ENCODE peak calls at places on chromosomes 1 and 21, in seven cellular contexts. U, G, V, N, L, B and O are unnamed samples.

GRCh38 chr21:29261555-29262540 is 36.9 kb upstream of the BACH1 start:
- DNase-seq in U (no peak), G (no peak), V (no peak), N (no peak), L (no peak), B (no peak), O (no peak)

GRCh38 chr1:117575586-117576225 is 30.1 kb upstream of the TENT5C start:
- DNase-seq in U (no peak), G (no peak), V (no peak), N (no peak), L (no peak), B (no peak), O (no peak)

GRCh38 chr1:35568975-35569395 is 4.1 kb upstream of the TFAP2E start:
- DNase-seq in U (peak; percentile 70), G (peak; percentile 47), V (peak; percentile 40), N (peak; percentile 65), L (peak; percentile 79), B (peak; percentile 74), O (no peak)

GRCh38 chr1:223147409-223147808 is 4.4 kb upstream of the TLR5 start:
- DNase-seq in U (no peak), G (no peak), V (no peak), N (no peak), L (no peak), B (no peak), O (no peak)

GRCh38 chr1:66393586-66394334 is 140.2 kb upstream of the SGIP1 start:
- DNase-seq in U (peak; percentile 39), G (no peak), V (no peak), N (peak; percentile 96), L (no peak), B (no peak), O (no peak)

GRCh38 chr1:28737245-28738137 is 751 bp downstream of the YTHDF2 start:
- DNase-seq in U (peak; percentile 58), G (peak; percentile 17), V (peak; percentile 54), N (peak; percentile 37), L (peak; percentile 65), B (peak; percentile 72), O (no peak)

GRCh38 chr21:26624983-26625519 is 52.0 kb upstream of the CYYR1 start:
- DNase-seq in U (no peak), G (no peak), V (no peak), N (no peak), L (no peak), B (no peak), O (no peak)

GRCh38 chr1:119285482-119285881 is 83.1 kb upstream of the HAO2 start:
- DNase-seq in U (no peak), G (no peak), V (peak; percentile 75), N (no peak), L (peak; percentile 58), B (no peak), O (peak; percentile 19)

GRCh38 chr1:58108783-58109182 is 437.7 kb downstream of the OMA1 start:
- DNase-seq in U (no peak), G (no peak), V (no peak), N (no peak), L (no peak), B (no peak), O (no peak)

GRCh38 chr1:186985889-186986491 is 157.2 kb downstream of the PLA2G4A start:
- DNase-seq in U (no peak), G (no peak), V (peak; percentile 53), N (peak; percentile 39), L (peak; percentile 82), B (peak; percentile 58), O (no peak)

GRCh38 chr1:236425031-236425663 is 31.1 kb downstream of the EDARADD start:
- DNase-seq in U (no peak), G (no peak), V (no peak), N (no peak), L (no peak), B (no peak), O (no peak)

GRCh38 chr21:34983680-34984086 is 65.4 kb downstream of the RUNX1 start:
- DNase-seq in U (no peak), G (no peak), V (peak; percentile 86), N (peak; percentile 32), L (no peak), B (no peak), O (no peak)

GRCh38 chr1:14303011-14303410 is 295.5 kb upstream of the KAZN start:
- DNase-seq in U (no peak), G (no peak), V (no peak), N (no peak), L (no peak), B (no peak), O (no peak)

GRCh38 chr1:115069186-115069585 is 20.1 kb downstream of the TSPAN2 start:
- DNase-seq in U (no peak), G (no peak), V (peak; percentile 83), N (no peak), L (no peak), B (no peak), O (no peak)

GRCh38 chr1:89047734-89048133 is 17.3 kb downstream of the GBP1 start:
- DNase-seq in U (no peak), G (no peak), V (peak; percentile 93), N (no peak), L (no peak), B (no peak), O (no peak)

GRCh38 chr1:222546548-222547259 is 1.2 kb downstream of the HHIPL2 start:
- DNase-seq in U (no peak), G (no peak), V (peak; percentile 78), N (peak; percentile 30), L (peak; percentile 78), B (peak; percentile 3), O (peak; percentile 62)

GRCh38 chr1:41305576-41306365 is 55.5 kb upstream of the FOXO6 start:
- DNase-seq in U (no peak), G (no peak), V (no peak), N (no peak), L (no peak), B (peak; percentile 70), O (no peak)

GRCh38 chr1:18302788-18303413 is 177.8 kb upstream of the KLHDC7A start:
- DNase-seq in U (no peak), G (no peak), V (no peak), N (no peak), L (peak; percentile 46), B (no peak), O (no peak)
- TF ChIP-seq CTCF in U (no peak), G (no peak), V (no peak), N (peak; percentile 15), L (peak; percentile 79), B (peak; percentile 42), O (no peak)

GRCh38 chr1:85279463-85280080 is 3.1 kb upstream of the BCL10 start:
- DNase-seq in U (no peak), G (no peak), V (no peak), N (no peak), L (no peak), B (no peak), O (no peak)
- H3K4me3 ChIP-seq in U (no peak overlapping the region), G (no peak overlapping the region), V (no peak overlapping the region), N (no peak overlapping the region), L (no peak overlapping the region), B (no peak overlapping the region), O (no peak overlapping the region)

GRCh38 chr1:2830761-2831425 is 29.4 kb upstream of the TTC34 start:
- DNase-seq in U (peak; percentile 30), G (no peak), V (no peak), N (no peak), L (no peak), B (no peak), O (no peak)

GRCh38 chr1:2829846-2830615 is 28.5 kb upstream of the TTC34 start:
- DNase-seq in U (peak; percentile 15), G (no peak), V (no peak), N (no peak), L (no peak), B (no peak), O (no peak)

GRCh38 chr1:2833454-2834145 is 32.1 kb upstream of the TTC34 start:
- DNase-seq in U (peak; percentile 28), G (no peak), V (no peak), N (no peak), L (no peak), B (no peak), O (no peak)

GRCh38 chr1:2832506-2833453 is 31.3 kb upstream of the TTC34 start:
- DNase-seq in U (peak; percentile 48), G (no peak), V (no peak), N (no peak), L (no peak), B (no peak), O (no peak)

GRCh38 chr1:2831596-2832212 is 30.2 kb upstream of the TTC34 start:
- DNase-seq in U (peak; percentile 27), G (no peak), V (no peak), N (no peak), L (no peak), B (no peak), O (no peak)
- H3K27me3 ChIP-seq in U (peaks cover 26% of the 10 kb centered on the region), G (no peaks in the 10 kb centered on the region), V (no peaks in the 10 kb centered on the region), N (no peaks in the 10 kb centered on the region), L (peaks cover 31% of the 10 kb centered on the region), B (no peaks in the 10 kb centered on the region), O (no peaks in the 10 kb centered on the region)

DNA sequence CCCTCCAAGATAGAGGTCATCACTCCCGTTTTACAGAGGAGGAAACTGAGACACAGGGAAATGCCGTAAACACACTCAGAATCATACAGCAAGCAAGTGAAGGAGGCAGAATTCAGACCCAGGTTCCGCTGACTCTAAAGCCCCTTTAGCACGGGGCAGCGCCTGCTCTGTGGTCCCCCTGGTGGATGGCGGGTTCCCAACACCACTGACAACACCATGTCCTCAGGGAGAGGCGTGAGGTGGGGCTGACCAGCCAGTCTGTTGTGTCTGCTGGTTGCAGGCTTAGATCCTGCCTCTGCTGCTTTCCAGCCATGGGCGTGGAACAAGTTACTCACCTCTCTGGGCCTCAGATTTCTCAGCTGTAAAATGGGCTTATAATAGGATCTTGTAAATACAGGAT is 617.3 kb downstream of the MATN1 start:
- DNase-seq in U (no peak), G (no peak), V (peak; percentile 28), N (no peak), L (peak; percentile 55), B (peak; percentile 61), O (no peak)
- TF ChIP-seq CTCF in U (peak; percentile 37), G (peak; percentile 14), V (peak; percentile 19), N (no peak), L (peak; percentile 58), B (peak; percentile 60), O (peak; percentile 63)

GRCh38 chr21:31926498-31926897 is 53.7 kb downstream of the HUNK start:
- DNase-seq in U (no peak), G (no peak), V (no peak), N (no peak), L (no peak), B (no peak), O (no peak)
- H3K4me3 ChIP-seq in U (no peak overlapping the region), G (no peak overlapping the region), V (no peak overlapping the region), N (no peak overlapping the region), L (no peak overlapping the region), B (no peak overlapping the region), O (no peak overlapping the region)

GRCh38 chr1:46495778-46496177 is 6.1 kb downstream of the DMBX1 start:
- DNase-seq in U (no peak), G (no peak), V (no peak), N (no peak), L (no peak), B (no peak), O (no peak)
- H3K27me3 ChIP-seq in U (peaks cover 45% of the 10 kb centered on the region), G (no peaks in the 10 kb centered on the region), V (peaks cover 34% of the 10 kb centered on the region), N (peaks cover 36% of the 10 kb centered on the region), L (peaks cover 16% of the 10 kb centered on the region), B (peaks cover 73% of the 10 kb centered on the region), O (peaks cover 51% of the 10 kb centered on the region)